ENCODE peak calls at places on chromosomes 5 and 9, in nine cellular contexts. D is ovary; Z is NCI-H1092 treated with DMSO at 0.1 percent for 48 hours; P is smooth muscle cell of the brain vasculature; G is stimulated activated CD4-positive, alpha-beta T cell treated with anti-CD3 and anti-CD28 coated beads, Interleukin-4, amount 100 ng/mL, for 48 hours; I is cardiac fibroblast; S is brain microvascular endothelial cell; M is head of caudate nucleus; T is OCI-LY7. Q is an unnamed sample.

GRCh38 chr9:129446828-129447550 is 173.9 kb downstream of the C9orf50 start:
- DNase-seq in Z (no peak), M (peak), P (no peak), D (no peak), S (no peak), I (no peak), T (peak), G (no peak), Q (no peak)

GRCh38 chr5:370959-371810 is 49.7 kb downstream of the AHRR start:
- DNase-seq in Z (peak), M (no peak), T (no peak), G (no peak), P (no peak), I (peak), S (no peak), D (no peak), Q (peak)

GRCh38 chr5:137395011-137395755 is 103.9 kb downstream of the SPOCK1 start:
- DNase-seq in D (no peak), I (no peak), T (no peak), Z (peak), G (no peak), P (no peak), M (peak), S (no peak), Q (no peak)

GRCh38 chr5:16937023-16937379 is 913 bp upstream of the MYO10 start:
- DNase-seq in D (peak), T (no peak), P (no peak), I (no peak), Z (no peak), G (no peak), S (no peak), M (no peak), Q (peak)

GRCh38 chr5:65556181-65556580 is 6.8 kb downstream of the CENPK start:
- DNase-seq in I (no peak), Z (no peak), M (no peak), P (no peak), T (no peak), D (no peak), S (no peak), G (no peak), Q (no peak)

GRCh38 chr9:74001382-74001781 is 495.8 kb upstream of the RORB start:
- DNase-seq in I (no peak), G (no peak), S (no peak), T (no peak), M (no peak), Z (no peak), P (no peak), D (no peak), Q (no peak)

GRCh38 chr5:170986598-170986997 is 124.8 kb downstream of the RANBP17 start:
- DNase-seq in M (no peak), Z (peak), P (peak), S (no peak), D (no peak), I (peak), T (no peak), G (no peak), Q (no peak)

GRCh38 chr9:111661802-111662491 is 542 bp downstream of the GNG10 start:
- DNase-seq in T (peak), S (no peak), P (no peak), G (peak), Z (peak), D (peak), M (peak), I (peak), Q (no peak)

GRCh38 chr5:124528838-124529237 is 217.6 kb downstream of the ZNF608 start:
- DNase-seq in D (no peak), M (no peak), S (no peak), P (no peak), T (no peak), G (no peak), I (no peak), Z (no peak), Q (no peak)

GRCh38 chr5:149745944-149746326 is 15.8 kb downstream of the PPARGC1B start:
- DNase-seq in D (no peak), T (no peak), G (no peak), Z (no peak), M (no peak), I (no peak), S (no peak), P (no peak), Q (no peak)

GRCh38 chr9:88488166-88488565 is 46.8 kb upstream of the NXNL2 start:
- DNase-seq in D (no peak), M (no peak), T (no peak), G (no peak), S (no peak), P (no peak), Z (no peak), I (no peak), Q (no peak)

GRCh38 chr9:35636135-35636876 is 14.4 kb downstream of the SIT1 start:
- DNase-seq in M (no peak), I (no peak), P (no peak), Z (no peak), T (peak), D (no peak), G (no peak), S (no peak), Q (no peak)

GRCh38 chr9:4792572-4793411 is at the start of gene RCL1:
- DNase-seq in G (peak), S (peak), Z (peak), I (peak), M (peak), T (peak), P (peak), D (peak), Q (peak)

Q was measured in breast epithelium.